ENCODE peak calls at places on chromosomes 7 and 10, in six cellular contexts. W, L, S, C, H and V are unnamed samples.

GRCh38 chr7:74452748-74453320 is 872 bp upstream of the GTF2IRD1 start:
- DNase-seq in W (peak), L (peak), S (peak), C (peak), H (no peak), V (no peak)

GRCh38 chr10:60848126-60848525 is 69.8 kb downstream of the CDK1 start:
- DNase-seq in W (no peak), L (peak), S (no peak), C (no peak), H (no peak), V (peak)

GRCh38 chr10:62031522-62031921 is 130.0 kb downstream of the ARID5B start:
- DNase-seq in W (no peak), L (no peak), S (no peak), C (no peak), H (no peak), V (no peak)

GRCh38 chr7:52285689-52286088 is 749.7 kb upstream of the POM121L12 start:
- DNase-seq in W (no peak), L (no peak), S (no peak), C (no peak), H (no peak), V (no peak)

GRCh38 chr10:9501944-9502343 is 1447.5 kb downstream of the GATA3 start:
- DNase-seq in W (no peak), L (no peak), S (no peak), C (no peak), H (no peak), V (no peak)

GRCh38 chr10:69426376-69426727 is 9.6 kb upstream of the TACR2 start:
- DNase-seq in W (no peak), L (peak), S (no peak), C (no peak), H (no peak), V (no peak)

GRCh38 chr10:10677479-10677878 is 340.2 kb upstream of the CELF2 start:
- DNase-seq in W (peak), L (peak), S (no peak), C (peak), H (peak), V (no peak)

GRCh38 chr10:8312861-8313260 is 258.4 kb downstream of the GATA3 start:
- DNase-seq in W (no peak), L (peak), S (no peak), C (no peak), H (no peak), V (no peak)

GRCh38 chr7:92767427-92767826 is 68.9 kb downstream of the CDK6 start:
- DNase-seq in W (no peak), L (peak), S (no peak), C (no peak), H (no peak), V (no peak)

GRCh38 chr10:79184141-79184625 is 115.4 kb downstream of the ZMIZ1 start:
- DNase-seq in W (no peak), L (peak), S (no peak), C (no peak), H (no peak), V (no peak)

GRCh38 chr10:69963835-69964710 is 88.6 kb upstream of the MACROH2A2 start:
- DNase-seq in W (no peak), L (no peak), S (no peak), C (no peak), H (no peak), V (no peak)

GRCh38 chr7:142420554-142421362 is 162.9 kb upstream of the PRSS58 start:
- DNase-seq in W (no peak), L (peak), S (no peak), C (no peak), H (no peak), V (no peak)

GRCh38 chr10:30455816-30456215 is 21.8 kb downstream of the MAP3K8 start:
- DNase-seq in W (peak), L (no peak), S (peak), C (peak), H (no peak), V (no peak)

GRCh38 chr7:139566075-139566474 is 42.6 kb downstream of the CLEC2L start:
- DNase-seq in W (no peak), L (no peak), S (no peak), C (no peak), H (no peak), V (no peak)

GRCh38 chr10:62492012-62492869 is 118.1 kb downstream of the ZNF365 start:
- DNase-seq in W (no peak), L (peak), S (peak), C (no peak), H (no peak), V (no peak)

GRCh38 chr7:136251826-136252225 is 274.7 kb upstream of the MTPN start:
- DNase-seq in W (no peak), L (peak), S (no peak), C (no peak), H (no peak), V (no peak)

GRCh38 chr7:154968336-154969001 is 34.5 kb downstream of the PAXIP1 start:
- DNase-seq in W (no peak), L (peak), S (no peak), C (no peak), H (no peak), V (no peak)

GRCh38 chr7:158836692-158837091 is 7.4 kb upstream of the ESYT2 start:
- DNase-seq in W (no peak), L (no peak), S (no peak), C (no peak), H (no peak), V (no peak)

GRCh38 chr10:27413831-27414348 is 90.2 kb upstream of the RAB18 start:
- DNase-seq in W (no peak), L (no peak), S (no peak), C (no peak), H (no peak), V (no peak)

GRCh38 chr7:7650682-7651206 is 10.2 kb downstream of the UMAD1 start:
- DNase-seq in W (no peak), L (no peak), S (no peak), C (no peak), H (no peak), V (no peak)

GRCh38 chr7:155921804-155922506 is 109.7 kb upstream of the SHH start:
- DNase-seq in W (peak), L (no peak), S (no peak), C (no peak), H (no peak), V (no peak)

GRCh38 chr7:27166475-27167169 is 1.3 kb upstream of the HOXA9 start:
- DNase-seq in W (no peak), L (no peak), S (no peak), C (no peak), H (no peak), V (no peak)

GRCh38 chr7:118836933-118837332 is 612.4 kb downstream of the ANKRD7 start:
- DNase-seq in W (no peak), L (no peak), S (no peak), C (peak), H (no peak), V (no peak)

GRCh38 chr10:14879801-14880193 is 1.1 kb downstream of the SUV39H2 start:
- DNase-seq in W (no peak), L (no peak), S (no peak), C (no peak), H (no peak), V (no peak)

GRCh38 chr7:7235347-7235746 is 53.0 kb downstream of the C1GALT1 start:
- DNase-seq in W (no peak), L (no peak), S (no peak), C (no peak), H (no peak), V (no peak)

GRCh38 chr7:149815661-149816266 is 22.4 kb upstream of the ZNF862 start:
- DNase-seq in W (no peak), L (no peak), S (no peak), C (no peak), H (no peak), V (no peak)

GRCh38 chr7:70218006-70218405 is 619.7 kb downstream of the AUTS2 start:
- DNase-seq in W (no peak), L (no peak), S (no peak), C (no peak), H (no peak), V (no peak)

GRCh38 chr7:43119371-43120069 is 7.1 kb downstream of the HECW1 start:
- DNase-seq in W (no peak), L (peak), S (no peak), C (no peak), H (peak), V (no peak)